ENCODE peak calls at places on chromosomes 11 and 22, in seven cellular contexts. Z is nephron progenitor cell; V is uterus; Q is left cardiac atrium; C is activated CD8-positive, alpha-beta memory T cell treated with anti-CD3 and anti-CD28 coated beads, Interleukin-2, amount 50 U/mL, for 48 hours; N is spleen; G is CD8-positive, alpha-beta T cell. M is an unnamed sample.

GRCh38 chr11:9880657-9881056 is 216.8 kb downstream of the SWAP70 start:
- DNase-seq in Z (no peak), V (no peak), Q (no peak), C (no peak), N (no peak), G (no peak), M (no peak)

GRCh38 chr11:65130631-65131416 is 3.5 kb downstream of the SYVN1 start:
- DNase-seq in Z (no peak), V (peak; percentile 10), Q (no peak), C (no peak), N (peak; percentile 77), G (no peak), M (no peak)

GRCh38 chr11:6612008-6612815 is at the start of gene TAF10:
- DNase-seq in Z (peak; percentile 96), V (peak; percentile 98), Q (peak; percentile 99), C (peak; percentile 98), N (peak; percentile 100), G (peak; percentile 85), M (peak; percentile 94)

GRCh38 chr11:12077535-12078280 is 32.7 kb upstream of the MICAL2 start:
- DNase-seq in Z (no peak), V (no peak), Q (no peak), C (no peak), N (no peak), G (no peak), M (no peak)

GRCh38 chr22:36461665-36462474 is 19.6 kb downstream of the TXN2 start:
- DNase-seq in Z (peak; percentile 46), V (peak; percentile 55), Q (no peak), C (no peak), N (no peak), G (no peak), M (no peak)

GRCh38 chr22:30325724-30326703 is 727 bp downstream of the TBC1D10A start:
- DNase-seq in Z (peak; percentile 14), V (no peak), Q (peak; percentile 55), C (peak; percentile 65), N (no peak), G (no peak), M (no peak)

GRCh38 chr11:57427692-57428082 is 766 bp upstream of the SLC43A3 start:
- DNase-seq in Z (no peak), V (peak; percentile 89), Q (peak; percentile 76), C (no peak), N (no peak), G (no peak), M (no peak)

GRCh38 chr22:23742505-23743264 is 8.2 kb downstream of the ZNF70 start:
- DNase-seq in Z (no peak), V (no peak), Q (no peak), C (no peak), N (no peak), G (no peak), M (no peak)

GRCh38 chr11:24793479-24793878 is 296.6 kb downstream of the LUZP2 start:
- DNase-seq in Z (no peak), V (no peak), Q (no peak), C (no peak), N (no peak), G (no peak), M (no peak)

GRCh38 chr22:27348634-27349033 is 452.9 kb downstream of the MN1 start:
- DNase-seq in Z (no peak), V (no peak), Q (no peak), C (no peak), N (no peak), G (no peak), M (no peak)

GRCh38 chr11:64224151-64224890 is 1.7 kb downstream of the TRPT1 start:
- DNase-seq in Z (no peak), V (no peak), Q (no peak), C (no peak), N (peak; percentile 84), G (no peak), M (no peak)

GRCh38 chr11:117037279-117037951 is 60.8 kb downstream of the SIK3 start:
- DNase-seq in Z (no peak), V (no peak), Q (no peak), C (no peak), N (no peak), G (no peak), M (peak; percentile 21)

GRCh38 chr11:96086111-96086510 is 162.2 kb upstream of the MTMR2 start:
- DNase-seq in Z (no peak), V (no peak), Q (no peak), C (no peak), N (no peak), G (no peak), M (no peak)

M was measured in naive thymus-derived CD4-positive, alpha-beta T cell.